ENCODE peak calls at places on chromosomes 2 and 18, in five cellular contexts. L, H, X, J and Z are unnamed samples.

GRCh38 chr2:216590780-216591179 is 42.4 kb upstream of the IGFBP2 start:
- DNase-seq in J (no peak), X (no peak), L (no peak), H (no peak), Z (no peak)

GRCh38 chr2:43276517-43276931 is 50.1 kb upstream of the ZFP36L2 start:
- DNase-seq in J (no peak), H (no peak), L (no peak), X (no peak), Z (no peak)

GRCh38 chr2:79982445-79982844 is 322.1 kb downstream of the LRRTM1 start:
- DNase-seq in L (peak; percentile 24), J (no peak), X (peak; percentile 67), H (no peak), Z (no peak)

GRCh38 chr18:75230210-75231052 is 19.8 kb downstream of the TSHZ1 start:
- DNase-seq in X (no peak), H (no peak), L (no peak), J (peak; percentile 86), Z (no peak)

GRCh38 chr2:28348921-28349320 is 43.7 kb upstream of the FOSL2 start:
- DNase-seq in J (peak; percentile 67), H (no peak), L (no peak), X (no peak), Z (no peak)

GRCh38 chr2:24832526-24832925 is 39.3 kb downstream of the CENPO start:
- DNase-seq in X (no peak), H (no peak), J (no peak), L (no peak), Z (no peak)

GRCh38 chr18:58593930-58594329 is 35.0 kb downstream of the ALPK2 start:
- DNase-seq in H (no peak), X (no peak), L (no peak), J (no peak), Z (no peak)

GRCh38 chr2:68196120-68196716 is 38.5 kb downstream of the PNO1 start:
- DNase-seq in X (peak; percentile 42), J (peak; percentile 45), L (no peak), H (no peak), Z (no peak)

GRCh38 chr2:13046557-13047165 is 329.9 kb downstream of the TRIB2 start:
- DNase-seq in L (no peak), J (peak; percentile 44), X (no peak), H (no peak), Z (no peak)

GRCh38 chr2:117942551-117942950 is 71.3 kb downstream of the CCDC93 start:
- DNase-seq in L (no peak), X (no peak), H (no peak), J (no peak), Z (no peak)

GRCh38 chr2:68643011-68643873 is at the start of gene PROKR1:
- DNase-seq in X (peak; percentile 33), J (peak; percentile 10), L (no peak), H (no peak), Z (no peak)

GRCh38 chr2:79638410-79638809 is 125.6 kb downstream of the CTNNA2 start:
- DNase-seq in X (no peak), L (no peak), J (no peak), H (no peak), Z (no peak)

GRCh38 chr2:36781907-36782635 is 85.6 kb downstream of the VIT start:
- DNase-seq in H (no peak), X (no peak), J (no peak), L (no peak), Z (no peak)

GRCh38 chr2:209556354-209556961 is 132.6 kb downstream of the MAP2 start:
- DNase-seq in L (no peak), J (peak; percentile 70), X (no peak), H (no peak), Z (peak; percentile 9)

GRCh38 chr2:239917957-239918481 is 107.1 kb downstream of the NDUFA10 start:
- DNase-seq in L (no peak), H (no peak), X (no peak), J (no peak), Z (no peak)

GRCh38 chr2:60479226-60480088 is 74.0 kb downstream of the BCL11A start:
- DNase-seq in J (no peak), L (no peak), X (peak; percentile 42), H (no peak), Z (no peak)

GRCh38 chr2:35585972-35586371 is 769.6 kb upstream of the CRIM1 start:
- DNase-seq in H (no peak), L (no peak), X (no peak), J (no peak), Z (no peak)

GRCh38 chr2:119267604-119268003 is 44.0 kb downstream of the STEAP3 start:
- DNase-seq in J (no peak), X (no peak), H (no peak), L (no peak), Z (no peak)

GRCh38 chr18:49160075-49160930 is 209.5 kb upstream of the SMAD7 start:
- DNase-seq in J (no peak), H (no peak), L (no peak), X (no peak), Z (no peak)

GRCh38 chr2:146124741-146125140 is 1604.8 kb upstream of the ZEB2 start:
- DNase-seq in L (no peak), J (no peak), X (no peak), H (no peak), Z (no peak)

GRCh38 chr2:146579154-146579930 is 1265.5 kb upstream of the ACVR2A start:
- DNase-seq in L (no peak), J (peak; percentile 60), X (no peak), H (no peak), Z (peak; percentile 20)

GRCh38 chr18:22257022-22257543 is 87.7 kb downstream of the GATA6 start:
- DNase-seq in H (no peak), J (no peak), L (no peak), X (no peak), Z (no peak)

GRCh38 chr2:177984739-177985138 is 87.8 kb downstream of the PDE11A start:
- DNase-seq in H (no peak), X (peak; percentile 19), L (no peak), J (no peak), Z (no peak)

GRCh38 chr2:25342372-25343186 is 854 bp upstream of the DNMT3A start:
- DNase-seq in X (peak; percentile 87), L (no peak), H (peak; percentile 37), J (peak; percentile 88), Z (peak; percentile 72)

GRCh38 chr2:88350641-88351601 is 101.6 kb downstream of the FOXI3 start:
- DNase-seq in J (peak; percentile 19), H (no peak), L (no peak), X (peak; percentile 73), Z (peak; percentile 50)

DNA sequence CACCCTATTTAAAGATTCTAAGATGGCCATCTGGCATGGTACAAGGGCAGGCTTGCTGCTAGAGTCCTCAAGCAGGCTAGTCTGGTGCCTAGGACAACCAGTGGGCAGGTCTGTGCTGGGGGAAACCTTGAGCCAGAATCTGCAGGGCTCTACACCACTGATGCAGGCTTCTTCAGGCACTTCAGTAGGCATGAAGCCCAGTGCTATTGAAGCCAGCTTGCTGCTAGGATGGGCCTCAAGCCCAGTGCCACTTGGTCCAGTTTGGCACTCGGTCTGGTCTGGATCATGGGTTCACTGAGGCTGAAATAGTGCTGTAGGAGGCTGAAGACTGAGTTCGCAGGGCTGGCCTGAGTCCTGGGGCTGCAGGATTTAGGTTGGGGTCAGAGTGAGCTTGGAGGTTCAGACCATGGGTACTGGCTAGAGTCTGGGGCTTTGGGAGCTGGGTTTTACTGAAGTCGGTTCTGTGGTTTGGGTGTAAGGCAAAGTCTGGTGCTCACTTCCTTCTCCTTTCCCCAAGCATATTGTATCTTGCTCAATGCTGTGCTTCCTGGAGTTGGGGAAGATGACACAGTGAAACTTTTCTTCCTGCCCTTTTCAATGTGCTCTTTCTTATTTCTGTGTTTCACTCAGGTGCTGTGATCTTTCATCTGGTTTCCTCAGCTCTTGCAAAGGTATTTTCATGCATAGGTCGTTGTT is 41.2 kb downstream of the SP100 start:
- DNase-seq in L (no peak), H (no peak), X (no peak), J (no peak), Z (no peak)
- TF ChIP-seq POLR2A in L (no peak), H (no peak), X (no peak), J (no peak), Z (no peak)

GRCh38 chr2:174597347-174598047 is at the start of gene WIPF1:
- DNase-seq in H (no peak), X (peak; percentile 60), L (peak; percentile 82), J (peak; percentile 66), Z (peak; percentile 14)
- TF ChIP-seq POLR2A in H (no peak), X (peak; percentile 81), L (peak; percentile 35), J (no peak), Z (no peak)

GRCh38 chr2:9083287-9083686 is 79.8 kb upstream of the MBOAT2 start:
- DNase-seq in X (no peak), J (no peak), H (no peak), L (peak; percentile 24), Z (no peak)

GRCh38 chr2:9089831-9090230 is 86.3 kb upstream of the MBOAT2 start:
- DNase-seq in X (no peak), H (no peak), J (no peak), L (no peak), Z (no peak)

GRCh38 chr2:9087151-9087681 is 83.7 kb upstream of the MBOAT2 start:
- DNase-seq in H (no peak), J (no peak), L (no peak), X (no peak), Z (no peak)

GRCh38 chr2:9085353-9085752 is 81.9 kb upstream of the MBOAT2 start:
- DNase-seq in L (peak; percentile 26), X (no peak), H (no peak), J (no peak), Z (no peak)

GRCh38 chr2:9086465-9086864 is 83.0 kb upstream of the MBOAT2 start:
- DNase-seq in J (no peak), L (peak; percentile 81), X (no peak), H (no peak), Z (no peak)
- TF ChIP-seq POLR2A in J (no peak), L (no peak), X (no peak), H (no peak), Z (no peak)

GRCh38 chr2:70399046-70399445 is 97.2 kb upstream of the FAM136A start:
- DNase-seq in H (no peak), L (no peak), X (no peak), J (no peak), Z (no peak)
- TF ChIP-seq POLR2A in H (no peak), L (no peak), X (no peak), J (no peak), Z (no peak)

GRCh38 chr18:2982452-2983172 is 30.3 kb downstream of the LPIN2 start:
- DNase-seq in L (no peak), H (no peak), X (peak; percentile 46), J (peak; percentile 57), Z (no peak)
- TF ChIP-seq POLR2A in L (no peak), H (no peak), X (peak; percentile 24), J (no peak), Z (no peak)

DNA sequence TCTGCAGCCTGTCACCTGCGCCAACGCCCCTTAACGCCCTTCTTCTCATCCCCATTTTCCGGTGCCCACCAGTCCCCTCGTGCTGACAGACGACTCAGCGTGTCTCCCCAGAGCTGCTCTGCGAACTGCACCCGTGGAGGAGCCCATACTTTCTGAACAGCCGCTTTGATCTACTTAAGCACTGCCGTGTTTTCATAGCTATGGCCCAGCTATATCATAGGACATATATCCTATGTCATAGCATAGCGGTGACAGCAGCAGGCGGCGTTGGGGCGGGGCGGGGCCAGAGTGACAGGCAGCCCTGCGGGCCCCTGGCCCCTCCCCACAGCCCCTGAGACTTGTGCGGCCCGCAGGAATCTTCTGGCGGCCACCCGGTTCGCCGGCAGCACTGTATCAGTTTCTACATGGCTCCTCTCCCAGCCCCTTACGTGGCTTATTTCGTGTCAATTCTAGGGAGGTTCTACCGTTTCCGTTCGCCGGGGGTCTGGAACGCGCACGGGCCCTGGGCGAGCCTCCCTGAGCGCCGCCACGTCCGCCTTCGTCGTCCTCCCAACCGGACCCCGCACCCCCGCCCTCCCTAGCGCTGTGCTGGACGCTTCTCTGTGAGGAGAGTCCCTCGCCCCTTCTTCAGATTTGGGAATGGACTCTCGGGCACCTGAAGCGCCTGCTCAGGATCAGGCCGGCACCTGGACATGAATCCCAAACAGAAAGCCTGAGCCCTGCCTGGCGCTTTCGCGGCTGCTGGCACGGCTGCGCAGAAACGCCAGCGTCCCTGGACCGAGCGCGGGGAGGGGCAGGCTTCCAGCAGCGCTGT is 35.4 kb downstream of the PTPN18 start:
- DNase-seq in L (peak; percentile 93), J (peak; percentile 77), H (peak; percentile 56), X (peak; percentile 93), Z (peak; percentile 65)
- TF ChIP-seq POLR2A in L (peak; percentile 22), J (no peak), H (no peak), X (peak; percentile 65), Z (peak; percentile 48)